ENCODE peak calls at places on chromosomes 7 and 10, in five cellular contexts. B is adrenal gland, T is HCT116, H is body of pancreas, E is heart left ventricle. J is an unnamed sample.

GRCh38 chr10:13795653-13796555 is 209.1 kb downstream of the PRPF18 start:
- DNase-seq in E (no peak), B (no peak), T (no peak), H (no peak), J (no peak)

GRCh38 chr7:143407296-143408246 is 1.1 kb downstream of the EPHA1 start:
- DNase-seq in H (no peak), E (no peak), T (no peak), B (no peak), J (no peak)

GRCh38 chr7:155423337-155424285 is 34.3 kb upstream of the EN2 start:
- DNase-seq in B (no peak), E (peak), H (no peak), T (no peak), J (no peak)

GRCh38 chr7:120168066-120168465 is 104.9 kb upstream of the KCND2 start:
- DNase-seq in T (no peak), E (no peak), B (no peak), H (no peak), J (no peak)

GRCh38 chr7:128247640-128248194 is 6.6 kb downstream of the LEP start:
- DNase-seq in E (no peak), T (peak), B (no peak), H (no peak), J (no peak)

GRCh38 chr10:72622271-72622670 is 3.6 kb downstream of the MICU1 start:
- DNase-seq in T (no peak), E (no peak), B (no peak), H (no peak), J (no peak)

GRCh38 chr7:46881507-46882127 is 700.3 kb downstream of the TNS3 start:
- DNase-seq in T (peak), H (no peak), B (no peak), E (no peak), J (no peak)

GRCh38 chr10:24957624-24958435 is 5.4 kb upstream of the PRTFDC1 start:
- DNase-seq in T (peak), H (no peak), E (no peak), B (peak), J (no peak)

GRCh38 chr7:155992538-155992937 is 180.3 kb upstream of the SHH start:
- DNase-seq in H (no peak), B (no peak), T (no peak), E (no peak), J (no peak)

GRCh38 chr7:55052081-55052480 is 33.3 kb downstream of the EGFR start:
- DNase-seq in E (no peak), B (no peak), T (no peak), H (no peak), J (no peak)

GRCh38 chr7:10181996-10182395 is 791.7 kb upstream of the PHF14 start:
- DNase-seq in H (no peak), E (no peak), T (no peak), B (no peak), J (no peak)

GRCh38 chr10:33347227-33347626 is 12.8 kb upstream of the NRP1 start:
- DNase-seq in T (no peak), E (no peak), H (no peak), B (no peak), J (no peak)

GRCh38 chr7:88147949-88148348 is 71.9 kb downstream of the SRI start:
- DNase-seq in H (no peak), T (no peak), E (no peak), B (no peak), J (no peak)

GRCh38 chr7:116522247-116522646 is 2.6 kb upstream of the CAV1 start:
- DNase-seq in T (peak), B (no peak), H (no peak), E (no peak), J (no peak)

GRCh38 chr7:20560325-20561180 is 54.9 kb upstream of the ABCB5 start:
- DNase-seq in B (no peak), T (no peak), E (no peak), H (no peak), J (no peak)

GRCh38 chr7:65475734-65476319 is 102.2 kb downstream of the ZNF92 start:
- DNase-seq in B (no peak), E (no peak), H (no peak), T (no peak), J (no peak)

GRCh38 chr10:96275685-96276418 is 4.5 kb upstream of the BLNK start:
- DNase-seq in B (peak), E (peak), T (no peak), H (peak), J (peak)

GRCh38 chr10:21519981-21520436 is 5.5 kb downstream of the SKIDA1 start:
- DNase-seq in E (no peak), B (peak), H (no peak), T (no peak), J (peak)

GRCh38 chr7:3992841-3993240 is 689.3 kb upstream of the FOXK1 start:
- DNase-seq in T (no peak), B (no peak), E (no peak), H (no peak), J (no peak)

GRCh38 chr7:90988523-90988922 is 275.7 kb upstream of the FZD1 start:
- DNase-seq in E (no peak), H (no peak), T (no peak), B (no peak), J (no peak)

GRCh38 chr7:86002858-86003257 is 640.9 kb upstream of the GRM3 start:
- DNase-seq in E (no peak), H (no peak), T (no peak), B (no peak), J (no peak)

GRCh38 chr7:29328050-29328449 is 133.5 kb downstream of the CHN2 start:
- DNase-seq in H (no peak), E (no peak), B (no peak), T (no peak), J (no peak)

GRCh38 chr7:41955475-41956243 is 252.8 kb upstream of the INHBA start:
- DNase-seq in E (peak), B (peak), H (peak), T (no peak), J (peak)

GRCh38 chr7:151310578-151310977 is 31.0 kb upstream of the NUB1 start:
- DNase-seq in B (no peak), H (no peak), E (no peak), T (no peak), J (no peak)

GRCh38 chr7:3897430-3898385 is 596.7 kb downstream of the SDK1 start:
- DNase-seq in H (peak), B (peak), E (no peak), T (peak), J (peak)

GRCh38 chr10:44651834-44652233 is 259.3 kb upstream of the TMEM72 start:
- DNase-seq in H (no peak), B (no peak), T (no peak), E (no peak), J (no peak)

GRCh38 chr7:4189151-4189570 is 492.9 kb upstream of the FOXK1 start:
- DNase-seq in T (no peak), E (peak), B (peak), H (peak), J (peak)

GRCh38 chr7:157979631-157980340 is 607.8 kb downstream of the PTPRN2 start:
- DNase-seq in T (no peak), H (no peak), B (no peak), E (no peak), J (no peak)

GRCh38 chr10:15096661-15097010 is 519 bp upstream of the RPP38 start:
- DNase-seq in B (no peak), E (no peak), T (no peak), H (no peak), J (no peak)

GRCh38 chr10:63977329-63977923 is 456.2 kb downstream of the REEP3 start:
- DNase-seq in H (peak), E (no peak), T (peak), B (peak), J (no peak)

GRCh38 chr7:95682913-95683312 is 86.6 kb upstream of the PDK4 start:
- DNase-seq in E (no peak), T (no peak), H (no peak), B (no peak), J (no peak)

GRCh38 chr10:43078986-43079273 is 2.1 kb downstream of the RET start:
- DNase-seq in E (no peak), H (no peak), B (peak), T (no peak), J (no peak)

GRCh38 chr7:101232141-101232821 is 5.3 kb downstream of the CLDN15 start:
- DNase-seq in T (no peak), H (peak), B (peak), E (no peak), J (peak)

GRCh38 chr10:17025444-17026295 is 103.9 kb downstream of the CUBN start:
- DNase-seq in T (peak), H (no peak), B (no peak), E (peak), J (no peak)

GRCh38 chr10:45495438-45496152 is 121.6 kb downstream of the ALOX5 start:
- DNase-seq in B (no peak), E (no peak), T (peak), H (no peak), J (no peak)

GRCh38 chr10:7797582-7797981 is 9.6 kb downstream of the ATP5F1C start:
- DNase-seq in H (no peak), B (peak), T (peak), E (peak), J (no peak)

GRCh38 chr10:19812976-19813375 is 3.3 kb upstream of the PLXDC2 start:
- DNase-seq in T (no peak), H (no peak), E (no peak), B (no peak), J (no peak)

GRCh38 chr10:19815036-19815435 is 1.2 kb upstream of the PLXDC2 start:
- DNase-seq in B (no peak), E (no peak), T (no peak), H (no peak), J (no peak)

GRCh38 chr10:19816420-19817250 is at the start of gene PLXDC2:
- DNase-seq in H (peak), B (peak), T (no peak), E (peak), J (peak)

GRCh38 chr10:19817251-19818046 is 1.2 kb downstream of the PLXDC2 start:
- DNase-seq in H (no peak), B (peak), T (no peak), E (no peak), J (peak)

DNA sequence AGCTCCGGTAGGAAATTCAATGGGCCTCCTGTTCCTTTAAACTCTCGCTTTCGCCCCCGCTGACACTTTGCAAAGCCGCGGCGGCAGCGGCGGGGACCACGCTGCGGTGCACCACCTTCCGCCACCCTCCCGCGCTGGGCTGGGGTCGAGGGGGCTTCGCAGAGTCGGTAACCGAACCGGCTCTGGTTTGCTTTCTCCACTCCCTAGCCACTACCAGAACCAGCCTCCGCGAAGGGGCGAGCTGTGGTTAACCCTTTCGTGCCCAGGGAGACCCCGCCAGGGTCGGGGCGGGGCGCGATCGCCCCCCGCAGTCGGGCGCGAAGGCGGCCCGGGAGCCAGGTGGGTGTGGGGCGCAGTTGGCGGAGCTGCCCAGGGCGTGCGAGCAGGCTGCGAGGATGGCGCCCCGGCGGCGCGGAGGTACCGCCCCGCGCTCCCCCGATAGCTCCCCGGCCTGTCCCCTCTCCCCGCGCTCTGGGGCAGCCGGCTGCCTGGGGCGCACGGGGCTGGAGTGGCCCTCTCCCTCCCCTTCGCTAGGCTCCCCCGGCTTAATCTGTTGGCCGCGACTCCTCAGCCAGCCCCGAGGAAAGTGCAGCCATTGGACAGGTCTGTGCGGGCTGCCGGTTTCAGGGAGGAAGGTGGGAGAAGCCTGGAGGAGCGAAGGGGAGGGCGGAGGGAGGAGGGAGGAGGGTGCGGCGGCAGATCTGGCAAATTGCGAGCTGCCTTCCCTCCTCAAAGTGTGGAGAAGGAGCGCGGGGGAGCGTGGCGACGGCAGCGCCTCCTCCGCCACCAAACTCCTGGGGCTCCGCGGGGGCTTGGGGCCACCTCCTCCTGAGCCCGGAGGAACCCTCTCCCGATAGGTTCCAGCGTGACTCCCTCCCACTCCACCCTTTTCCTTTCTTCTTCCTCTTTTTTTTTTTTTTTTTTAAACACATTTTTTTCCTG is 483 bp upstream of the PLXDC2 start:
- DNase-seq in B (peak), E (peak), T (no peak), H (peak), J (peak)
- H3K27ac ChIP-seq in B (peak), E (peak), T (no peak), H (peak), J (peak)

DNA sequence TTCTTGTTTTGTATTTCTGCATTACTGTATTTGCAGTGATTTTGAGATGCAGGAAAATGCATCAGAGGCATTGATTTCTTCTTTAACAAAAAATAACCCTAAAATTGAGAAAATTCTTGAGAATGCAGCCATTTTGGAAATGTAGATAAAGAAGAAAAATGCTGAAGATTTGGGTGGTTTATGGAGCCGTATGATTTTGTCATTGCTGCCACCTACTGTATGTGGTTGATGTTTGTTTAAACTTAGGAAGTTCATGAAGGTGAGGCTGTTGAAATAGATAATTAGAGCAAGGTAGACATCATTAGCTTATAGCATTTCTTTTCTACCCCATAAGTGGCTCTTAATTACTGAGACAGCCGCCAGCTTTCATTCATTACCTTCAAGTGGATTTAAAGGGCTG is 92.1 kb upstream of the SAMD8 start:
- DNase-seq in B (no peak), T (no peak), E (no peak), H (no peak), J (no peak)
- TF ChIP-seq POLR2A in B (no peak), T (no peak), E (no peak), H (no peak), J (no peak)

DNA sequence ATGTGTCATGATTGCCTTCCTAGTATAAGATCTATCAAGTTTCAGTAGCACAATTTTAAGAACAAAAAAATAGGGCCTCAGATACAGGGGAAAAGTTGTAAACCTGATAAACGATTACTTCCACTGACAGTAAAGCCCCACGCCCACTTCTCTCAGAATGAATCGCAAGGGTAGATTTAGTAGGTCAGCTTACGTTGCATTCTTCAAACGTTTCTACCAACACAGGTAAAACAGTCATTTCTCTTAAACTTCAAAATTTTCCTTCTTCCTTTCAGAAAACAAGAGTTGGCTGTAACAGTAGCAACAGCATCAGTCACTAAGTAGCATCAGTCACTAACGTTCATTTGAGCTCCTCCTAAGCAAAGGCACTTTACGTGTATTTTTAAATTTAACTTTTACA is 221.5 kb downstream of the ADAM12 start:
- DNase-seq in B (no peak), H (no peak), E (no peak), T (no peak), J (no peak)
- H3K4me3 ChIP-seq in B (no peak), H (no peak), E (no peak), T (no peak), J (no peak)

GRCh38 chr7:30987936-30988335 is 24.2 kb downstream of the GHRHR start:
- DNase-seq in T (no peak), E (no peak), H (no peak), B (no peak), J (no peak)
- H3K27ac ChIP-seq in T (no peak), E (no peak), H (peak), B (no peak), J (no peak)

GRCh38 chr7:26192485-26193087 is 8.0 kb downstream of the HNRNPA2B1 start:
- DNase-seq in H (no peak), B (no peak), E (no peak), T (no peak), J (no peak)
- TF ChIP-seq POLR2A in H (peak), B (no peak), E (no peak), T (no peak), J (no peak)

DNA sequence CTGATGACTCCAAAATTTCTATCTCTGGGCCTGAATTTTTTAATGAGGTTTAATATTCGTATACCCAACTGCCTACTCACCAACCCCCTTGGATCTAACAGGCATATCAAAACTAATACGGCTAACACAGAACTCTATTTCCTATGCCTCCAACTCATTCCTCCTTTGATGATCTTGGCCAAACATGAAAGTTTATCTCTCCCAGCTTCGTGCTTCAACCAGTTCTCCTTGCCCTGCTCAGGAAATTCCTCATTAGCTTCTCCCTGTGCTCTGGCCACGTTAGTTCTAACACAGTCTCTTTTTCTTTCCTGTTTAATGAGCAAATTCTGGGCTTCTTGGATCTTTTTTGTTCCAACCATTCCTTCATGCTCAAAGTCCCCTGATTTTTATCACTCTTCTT is 138.9 kb upstream of the PTN start:
- DNase-seq in H (no peak), B (no peak), E (no peak), T (no peak), J (no peak)
- H3K4me3 ChIP-seq in H (no peak), B (no peak), E (no peak), T (no peak), J (no peak)

GRCh38 chr10:121437596-121437995 is 160.6 kb downstream of the FGFR2 start:
- DNase-seq in B (no peak), T (no peak), E (no peak), H (no peak), J (no peak)
- H3K27ac ChIP-seq in B (no peak), T (no peak), E (no peak), H (peak), J (no peak)

GRCh38 chr10:102400598-102401321 is 5.3 kb downstream of the NFKB2 start:
- DNase-seq in T (no peak), H (no peak), E (no peak), B (no peak), J (no peak)

GRCh38 chr10:102399217-102400021 is 3.9 kb downstream of the NFKB2 start:
- DNase-seq in B (peak), H (peak), T (peak), E (peak), J (peak)

GRCh38 chr10:102401322-102401614 is 5.8 kb downstream of the NFKB2 start:
- DNase-seq in E (no peak), T (no peak), B (no peak), H (no peak), J (no peak)

GRCh38 chr10:102398172-102399020 is 2.9 kb downstream of the NFKB2 start:
- DNase-seq in H (no peak), T (no peak), E (no peak), B (no peak), J (no peak)

DNA sequence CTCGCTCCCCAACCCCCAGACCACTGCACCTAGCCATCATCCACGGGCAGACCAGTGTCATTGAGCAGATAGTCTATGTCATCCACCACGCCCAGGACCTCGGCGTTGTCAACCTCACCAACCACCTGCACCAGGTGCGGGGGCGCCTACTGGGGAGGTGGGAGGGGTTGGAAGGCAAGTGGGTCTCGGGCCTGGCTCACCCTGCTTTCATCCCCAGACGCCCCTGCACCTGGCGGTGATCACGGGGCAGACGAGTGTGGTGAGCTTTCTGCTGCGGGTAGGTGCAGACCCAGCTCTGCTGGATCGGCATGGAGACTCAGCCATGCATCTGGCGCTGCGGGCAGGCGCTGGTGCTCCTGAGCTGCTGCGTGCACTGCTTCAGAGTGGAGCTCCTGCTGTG is 4.6 kb downstream of the NFKB2 start:
- DNase-seq in H (no peak), E (no peak), T (no peak), B (no peak), J (no peak)
- TF ChIP-seq POLR2A in H (no peak), E (no peak), T (no peak), B (no peak), J (no peak)

DNA sequence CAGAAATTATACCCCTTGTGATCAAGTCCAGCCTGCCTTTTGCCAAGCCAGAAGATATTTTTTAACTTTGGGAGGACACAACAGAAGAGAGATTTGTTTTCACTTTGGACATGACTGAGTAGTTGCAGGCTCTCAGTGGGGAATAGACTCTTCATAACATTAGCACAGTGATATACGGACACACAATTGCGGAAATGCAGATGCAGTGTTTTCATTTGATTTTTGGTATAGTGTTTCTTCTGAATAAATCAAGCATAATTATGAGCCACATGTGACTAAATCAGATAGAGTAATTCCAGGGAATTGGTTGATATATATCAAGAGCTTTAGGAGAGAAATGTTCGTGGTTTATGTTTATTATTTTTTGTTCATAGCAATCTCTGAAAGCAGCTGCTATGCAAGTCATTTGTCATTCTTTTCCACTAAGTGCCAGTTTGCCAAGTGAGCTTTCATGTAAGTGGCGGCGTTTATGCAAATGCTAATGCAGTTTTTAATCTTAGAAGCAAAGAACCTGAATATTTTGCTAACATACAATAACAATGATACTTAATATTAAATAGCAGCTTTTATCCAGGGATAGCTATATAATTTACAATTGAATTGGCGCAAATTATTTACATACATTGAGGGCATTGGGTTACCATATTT is 69.6 kb upstream of the HDAC9 start:
- DNase-seq in H (no peak), T (no peak), E (no peak), B (no peak), J (no peak)
- H3K4me3 ChIP-seq in H (no peak), T (no peak), E (no peak), B (no peak), J (no peak)

GRCh38 chr10:132538790-132539421 is 1.3 kb downstream of the INPP5A start:
- DNase-seq in T (no peak), B (peak), E (peak), H (no peak), J (no peak)
- H3K27ac ChIP-seq in T (no peak), B (peak), E (peak), H (peak), J (peak)

J was measured in prostate gland.